ENCODE peak calls at places on chromosomes 7 and 10, in seven cellular contexts. W, D, O, V, M, U and T are unnamed samples.

GRCh38 chr7:51162724-51163329 is 153.8 kb downstream of the COBL start:
- DNase-seq in M (peak), W (peak), D (peak), U (peak), O (peak), V (peak), T (peak)

GRCh38 chr7:148238926-148239325 is 351.6 kb upstream of the C7orf33 start:
- DNase-seq in V (no peak), D (no peak), M (no peak), W (no peak), O (no peak), U (no peak), T (no peak)

GRCh38 chr10:78551184-78552005 is 517.4 kb upstream of the ZMIZ1 start:
- DNase-seq in W (no peak), U (no peak), O (no peak), V (no peak), D (no peak), M (no peak), T (no peak)

GRCh38 chr10:114242235-114242634 is 3.2 kb downstream of the VWA2 start:
- DNase-seq in W (no peak), D (no peak), M (no peak), O (no peak), V (no peak), U (no peak), T (no peak)

GRCh38 chr7:35424869-35425495 is 171.1 kb upstream of the TBX20 start:
- DNase-seq in D (peak), M (no peak), V (peak), U (peak), O (peak), W (no peak), T (peak)

GRCh38 chr10:87866575-87866974 is 3.1 kb downstream of the PTEN start:
- DNase-seq in O (no peak), U (no peak), M (no peak), W (no peak), D (no peak), V (no peak), T (no peak)

GRCh38 chr10:68301790-68302502 is 29.9 kb upstream of the HNRNPH3 start:
- DNase-seq in D (no peak), U (no peak), V (peak), W (no peak), M (no peak), O (peak), T (peak)

GRCh38 chr7:73977626-73978618 is 50.1 kb upstream of the ELN start:
- DNase-seq in V (no peak), O (no peak), U (no peak), W (peak), M (no peak), D (no peak), T (no peak)

GRCh38 chr10:21526184-21526951 is 886 bp upstream of the SKIDA1 start:
- DNase-seq in V (peak), O (no peak), U (peak), D (peak), M (peak), W (peak), T (peak)

GRCh38 chr10:34407227-34407626 is 407.9 kb downstream of the PARD3 start:
- DNase-seq in U (no peak), D (no peak), W (no peak), V (no peak), M (no peak), O (no peak), T (no peak)

GRCh38 chr7:3082386-3082785 is 38.7 kb upstream of the CARD11 start:
- DNase-seq in W (no peak), M (no peak), D (no peak), O (no peak), U (no peak), V (no peak), T (no peak)

GRCh38 chr7:40570218-40570617 is 435.4 kb downstream of the SUGCT start:
- DNase-seq in U (no peak), V (no peak), M (no peak), W (no peak), O (no peak), D (no peak), T (peak)

GRCh38 chr10:101050206-101051069 is 11.4 kb upstream of the KAZALD1 start:
- DNase-seq in W (no peak), O (no peak), M (no peak), U (peak), D (peak), V (peak), T (peak)

GRCh38 chr7:137443616-137444015 is 100.1 kb upstream of the PTN start:
- DNase-seq in D (no peak), U (no peak), O (peak), V (no peak), W (no peak), M (no peak), T (no peak)

GRCh38 chr7:79377097-79377496 is 76.4 kb downstream of the MAGI2 start:
- DNase-seq in M (no peak), U (no peak), V (no peak), W (no peak), D (no peak), O (peak), T (no peak)

GRCh38 chr10:19828278-19829049 is 12.2 kb downstream of the PLXDC2 start:
- DNase-seq in W (no peak), U (no peak), O (no peak), V (no peak), M (no peak), D (no peak), T (no peak)

GRCh38 chr10:71755179-71755879 is 18.0 kb downstream of the VSIR start:
- DNase-seq in V (no peak), W (no peak), M (no peak), U (no peak), D (no peak), O (no peak), T (no peak)

GRCh38 chr7:121366852-121367431 is 29.2 kb downstream of the FAM3C start:
- DNase-seq in V (peak), O (no peak), D (peak), M (no peak), W (no peak), U (peak), T (peak)

GRCh38 chr7:67918158-67918557 is 921.5 kb downstream of the TYW1 start:
- DNase-seq in D (no peak), U (no peak), M (no peak), V (no peak), W (no peak), O (no peak), T (no peak)

GRCh38 chr7:142901426-142902259 is 16.1 kb upstream of the TRPV6 start:
- DNase-seq in V (no peak), W (no peak), M (no peak), O (no peak), U (no peak), D (no peak), T (no peak)

GRCh38 chr7:18573410-18574234 is 78.1 kb downstream of the HDAC9 start:
- DNase-seq in V (no peak), M (no peak), D (no peak), W (no peak), U (no peak), O (no peak), T (peak)

GRCh38 chr10:118504044-118504944 is 91.2 kb downstream of the PRLHR start:
- DNase-seq in W (no peak), D (no peak), O (no peak), M (no peak), V (peak), U (no peak), T (no peak)

GRCh38 chr7:36096460-36097095 is 56.5 kb upstream of the EEPD1 start:
- DNase-seq in V (no peak), U (no peak), D (no peak), O (no peak), M (no peak), W (no peak), T (no peak)

GRCh38 chr7:90708841-90709317 is 112.8 kb downstream of the CDK14 start:
- DNase-seq in V (peak), D (peak), U (no peak), W (no peak), O (no peak), M (no peak), T (peak)

GRCh38 chr10:70576803-70577517 is 25.6 kb downstream of the PRF1 start:
- DNase-seq in O (no peak), V (no peak), U (no peak), W (no peak), M (no peak), D (no peak), T (no peak)

GRCh38 chr7:84675633-84676034 is 481.0 kb upstream of the SEMA3A start:
- DNase-seq in M (no peak), D (no peak), U (no peak), O (no peak), W (no peak), V (peak), T (no peak)

GRCh38 chr7:157686285-157686894 is 349.6 kb downstream of the DNAJB6 start:
- DNase-seq in M (no peak), V (no peak), U (no peak), O (no peak), W (no peak), D (no peak), T (no peak)

GRCh38 chr7:100583132-100584045 is 2.5 kb downstream of the LRCH4 start:
- DNase-seq in M (peak), V (no peak), O (no peak), U (no peak), W (no peak), D (peak), T (no peak)

GRCh38 chr7:66352071-66352470 is 146.9 kb downstream of the TPST1 start:
- DNase-seq in M (no peak), V (no peak), W (no peak), U (no peak), O (no peak), D (no peak), T (no peak)

GRCh38 chr10:89262331-89263020 is 10.9 kb upstream of the LIPA start:
- DNase-seq in O (no peak), D (no peak), V (no peak), W (no peak), U (no peak), M (no peak), T (no peak)

GRCh38 chr7:112238852-112239610 is 32.5 kb downstream of the ZNF277 start:
- DNase-seq in W (no peak), V (no peak), O (no peak), D (no peak), U (no peak), M (no peak), T (no peak)

GRCh38 chr10:114239117-114239993 is at the start of gene VWA2:
- DNase-seq in W (no peak), U (peak), V (peak), D (peak), M (no peak), O (no peak), T (no peak)